ENCODE peak calls at places on chromosomes 1 and 21, in eight cellular contexts. U is ascending aorta, P is NT2/D1, W is neural progenitor cell, N is osteoblast, E is mucosa of descending colon, O is NCI-H1092, Q is Caco-2. J is an unnamed sample.

GRCh38 chr1:198756470-198756869 is 117.6 kb downstream of the PTPRC start:
- DNase-seq in U (no peak), P (no peak), W (no peak), N (no peak), E (no peak), O (no peak), Q (no peak), J (no peak)

GRCh38 chr1:23784846-23785245 is 6.1 kb upstream of the LYPLA2 start:
- DNase-seq in U (no peak), P (no peak), W (no peak), N (no peak), E (no peak), O (no peak), Q (no peak), J (no peak)

GRCh38 chr1:42977653-42978052 is 19.0 kb upstream of the SLC2A1 start:
- DNase-seq in U (no peak), P (no peak), W (no peak), N (no peak), E (no peak), O (no peak), Q (no peak), J (no peak)

GRCh38 chr1:211198111-211198510 is 61.1 kb upstream of the RCOR3 start:
- DNase-seq in U (no peak), P (no peak), W (no peak), N (peak), E (no peak), O (no peak), Q (no peak), J (no peak)

GRCh38 chr1:224683981-224684380 is 67.9 kb downstream of the CNIH3 start:
- DNase-seq in U (no peak), P (no peak), W (no peak), N (no peak), E (no peak), O (no peak), Q (no peak), J (no peak)

GRCh38 chr1:169072945-169073725 is 33.4 kb upstream of the ATP1B1 start:
- DNase-seq in U (no peak), P (no peak), W (no peak), N (no peak), E (no peak), O (peak), Q (no peak), J (no peak)

GRCh38 chr1:6244401-6245054 is 549 bp downstream of the HES3 start:
- DNase-seq in U (no peak), P (no peak), W (peak), N (no peak), E (no peak), O (no peak), Q (no peak), J (no peak)

GRCh38 chr1:87449348-87449963 is 120.8 kb downstream of the LMO4 start:
- DNase-seq in U (no peak), P (no peak), W (no peak), N (no peak), E (peak), O (peak), Q (no peak), J (no peak)

GRCh38 chr1:51086496-51087271 is 15.3 kb upstream of the C1orf185 start:
- DNase-seq in U (no peak), P (no peak), W (no peak), N (no peak), E (no peak), O (no peak), Q (no peak), J (peak)

GRCh38 chr1:49765034-49765433 is 258.7 kb downstream of the AGBL4 start:
- DNase-seq in U (no peak), P (peak), W (no peak), N (no peak), E (no peak), O (no peak), Q (no peak), J (no peak)

GRCh38 chr1:201172336-201172735 is 18.1 kb upstream of the TMEM9 start:
- DNase-seq in U (no peak), P (no peak), W (no peak), N (no peak), E (no peak), O (no peak), Q (peak), J (no peak)

GRCh38 chr1:62905309-62905708 is 121.4 kb downstream of the ATG4C start:
- DNase-seq in U (no peak), P (no peak), W (no peak), N (no peak), E (no peak), O (peak), Q (no peak), J (peak)

GRCh38 chr1:185388346-185388745 is 71.3 kb upstream of the IVNS1ABP start:
- DNase-seq in U (no peak), P (no peak), W (no peak), N (no peak), E (no peak), O (no peak), Q (no peak), J (no peak)

GRCh38 chr1:62144238-62144831 is 50.3 kb upstream of the L1TD1 start:
- DNase-seq in U (no peak), P (peak), W (peak), N (peak), E (no peak), O (peak), Q (peak), J (peak)

GRCh38 chr21:42234026-42234425 is 15.1 kb downstream of the ABCG1 start:
- DNase-seq in U (no peak), P (no peak), W (peak), N (no peak), E (no peak), O (no peak), Q (no peak), J (no peak)

GRCh38 chr1:168504064-168504837 is 39.5 kb downstream of the XCL2 start:
- DNase-seq in U (peak), P (no peak), W (no peak), N (no peak), E (no peak), O (no peak), Q (no peak), J (no peak)

GRCh38 chr1:186535388-186536133 is 74.6 kb upstream of the PDC start:
- DNase-seq in U (no peak), P (no peak), W (no peak), N (peak), E (no peak), O (no peak), Q (no peak), J (no peak)